ENCODE peak calls at places on chromosomes 12 and 14, in six cellular contexts. One of them, this sample, is unnamed. For H3K9me3 and H3K4me1, the result is how much of the 10 kb centered on the place peaks cover.

GRCh38 chr12:130713581-130713991 is 2.5 kb downstream of the RIMBP2 start:
- DNase-seq in right cardiac atrium: no peak
- DNase-seq in aorta: no peak
- DNase-seq in naive thymus-derived CD4-positive, alpha-beta T cell: no peak
- DNase-seq in fibroblast of lung: no peak
- DNase-seq in A549: no peak
- DNase-seq in this sample: peak

GRCh38 chr12:115660211-115660805 is 617.2 kb downstream of the MED13L start:
- DNase-seq in right cardiac atrium: peak
- DNase-seq in aorta: no peak
- DNase-seq in naive thymus-derived CD4-positive, alpha-beta T cell: no peak
- DNase-seq in fibroblast of lung: peak
- DNase-seq in A549: no peak
- DNase-seq in this sample: no peak

GRCh38 chr12:65602579-65603295 is 221.5 kb upstream of the HMGA2 start:
- DNase-seq in right cardiac atrium: peak
- DNase-seq in aorta: peak
- DNase-seq in naive thymus-derived CD4-positive, alpha-beta T cell: peak
- DNase-seq in fibroblast of lung: peak
- DNase-seq in A549: peak
- DNase-seq in this sample: peak

GRCh38 chr14:94654071-94654974 is 42.1 kb downstream of the SERPINA3 start:
- DNase-seq in right cardiac atrium: no peak
- DNase-seq in aorta: no peak
- DNase-seq in naive thymus-derived CD4-positive, alpha-beta T cell: no peak
- DNase-seq in fibroblast of lung: peak
- DNase-seq in A549: no peak
- DNase-seq in this sample: no peak

GRCh38 chr12:69779928-69780327 is 41.3 kb downstream of the RAB3IP start:
- DNase-seq in right cardiac atrium: peak
- DNase-seq in aorta: no peak
- DNase-seq in naive thymus-derived CD4-positive, alpha-beta T cell: no peak
- DNase-seq in fibroblast of lung: peak
- DNase-seq in A549: peak
- DNase-seq in this sample: no peak

GRCh38 chr12:25241171-25242020 is 9.3 kb downstream of the KRAS start:
- DNase-seq in right cardiac atrium: no peak
- DNase-seq in aorta: no peak
- DNase-seq in naive thymus-derived CD4-positive, alpha-beta T cell: no peak
- DNase-seq in fibroblast of lung: peak
- DNase-seq in A549: peak
- DNase-seq in this sample: no peak

GRCh38 chr14:101495827-101496778 is 65.2 kb upstream of the DIO3 start:
- DNase-seq in right cardiac atrium: peak
- DNase-seq in aorta: peak
- DNase-seq in naive thymus-derived CD4-positive, alpha-beta T cell: no peak
- DNase-seq in fibroblast of lung: no peak
- DNase-seq in A549: no peak
- DNase-seq in this sample: peak

GRCh38 chr14:85223667-85224066 is 306.3 kb upstream of the FLRT2 start:
- DNase-seq in right cardiac atrium: no peak
- DNase-seq in aorta: no peak
- DNase-seq in naive thymus-derived CD4-positive, alpha-beta T cell: no peak
- DNase-seq in fibroblast of lung: no peak
- DNase-seq in A549: no peak
- DNase-seq in this sample: no peak

GRCh38 chr14:48274826-48275225 is 599.4 kb upstream of the MDGA2 start:
- DNase-seq in right cardiac atrium: no peak
- DNase-seq in aorta: no peak
- DNase-seq in naive thymus-derived CD4-positive, alpha-beta T cell: no peak
- DNase-seq in fibroblast of lung: no peak
- DNase-seq in A549: no peak
- DNase-seq in this sample: no peak

GRCh38 chr14:69878251-69878650 is 965 bp upstream of the SMOC1 start:
- DNase-seq in right cardiac atrium: no peak
- DNase-seq in aorta: no peak
- DNase-seq in naive thymus-derived CD4-positive, alpha-beta T cell: no peak
- DNase-seq in fibroblast of lung: no peak
- DNase-seq in A549: no peak
- DNase-seq in this sample: no peak

GRCh38 chr14:30317729-30318128 is 241.2 kb upstream of the G2E3 start:
- DNase-seq in right cardiac atrium: no peak
- DNase-seq in aorta: no peak
- DNase-seq in naive thymus-derived CD4-positive, alpha-beta T cell: no peak
- DNase-seq in fibroblast of lung: no peak
- DNase-seq in A549: no peak
- DNase-seq in this sample: no peak

GRCh38 chr14:30312214-30312613 is 246.7 kb upstream of the G2E3 start:
- DNase-seq in right cardiac atrium: no peak
- DNase-seq in aorta: no peak
- DNase-seq in naive thymus-derived CD4-positive, alpha-beta T cell: no peak
- DNase-seq in fibroblast of lung: no peak
- DNase-seq in A549: no peak
- DNase-seq in this sample: no peak
- H3K9me3 ChIP-seq in right cardiac atrium: under half
- H3K9me3 ChIP-seq in aorta: under half
- H3K9me3 ChIP-seq in naive thymus-derived CD4-positive, alpha-beta T cell: under half
- H3K9me3 ChIP-seq in fibroblast of lung: under half
- H3K9me3 ChIP-seq in A549: under half
- H3K9me3 ChIP-seq in this sample: under half

DNA sequence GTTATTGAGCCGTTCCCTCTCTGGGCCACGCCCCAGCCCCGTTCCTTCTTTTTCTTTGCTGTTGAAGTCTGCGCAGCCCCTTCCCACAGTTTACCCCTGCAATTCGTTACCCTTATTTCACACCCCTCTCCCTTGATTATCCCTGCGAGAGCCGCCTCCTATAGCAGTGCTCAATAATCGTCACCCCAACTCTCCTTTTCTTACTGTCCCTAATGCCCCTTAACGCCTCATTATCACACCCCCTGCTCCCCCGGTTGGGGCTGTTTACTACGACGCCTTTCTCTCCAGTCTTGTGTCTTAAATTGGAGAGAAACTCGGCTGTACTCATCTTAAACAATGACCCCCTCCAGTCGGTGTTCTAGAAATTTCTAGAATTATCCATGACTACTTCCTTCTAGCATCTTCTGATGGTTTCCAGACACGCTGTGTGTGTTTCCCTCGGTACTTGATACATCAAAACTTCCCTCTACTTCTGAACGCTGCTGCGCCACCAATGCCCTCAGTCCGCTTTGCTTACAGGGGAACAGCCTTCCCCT is 713 bp upstream of the FBXL14 start:
- DNase-seq in right cardiac atrium: no peak
- DNase-seq in aorta: no peak
- DNase-seq in naive thymus-derived CD4-positive, alpha-beta T cell: no peak
- DNase-seq in fibroblast of lung: peak
- DNase-seq in A549: no peak
- DNase-seq in this sample: no peak
- H3K4me1 ChIP-seq in right cardiac atrium: under half
- H3K4me1 ChIP-seq in aorta: under half
- H3K4me1 ChIP-seq in naive thymus-derived CD4-positive, alpha-beta T cell: under half
- H3K4me1 ChIP-seq in fibroblast of lung: under half
- H3K4me1 ChIP-seq in A549: under half
- H3K4me1 ChIP-seq in this sample: half or more

GRCh38 chr12:132948146-132949066 is 7.7 kb downstream of the ZNF605 start:
- DNase-seq in right cardiac atrium: no peak
- DNase-seq in aorta: no peak
- DNase-seq in naive thymus-derived CD4-positive, alpha-beta T cell: no peak
- DNase-seq in fibroblast of lung: no peak
- DNase-seq in A549: no peak
- DNase-seq in this sample: peak

GRCh38 chr12:132950844-132951535 is 5.1 kb downstream of the ZNF605 start:
- DNase-seq in right cardiac atrium: no peak
- DNase-seq in aorta: no peak
- DNase-seq in naive thymus-derived CD4-positive, alpha-beta T cell: no peak
- DNase-seq in fibroblast of lung: no peak
- DNase-seq in A549: no peak
- DNase-seq in this sample: no peak

GRCh38 chr12:132952371-132953162 is 3.5 kb downstream of the ZNF605 start:
- DNase-seq in right cardiac atrium: no peak
- DNase-seq in aorta: no peak
- DNase-seq in naive thymus-derived CD4-positive, alpha-beta T cell: no peak
- DNase-seq in fibroblast of lung: no peak
- DNase-seq in A549: no peak
- DNase-seq in this sample: peak

GRCh38 chr12:132951649-132952048 is 4.5 kb downstream of the ZNF605 start:
- DNase-seq in right cardiac atrium: no peak
- DNase-seq in aorta: no peak
- DNase-seq in naive thymus-derived CD4-positive, alpha-beta T cell: no peak
- DNase-seq in fibroblast of lung: no peak
- DNase-seq in A549: no peak
- DNase-seq in this sample: no peak

GRCh38 chr12:132949936-132950837 is 5.9 kb downstream of the ZNF605 start:
- DNase-seq in right cardiac atrium: no peak
- DNase-seq in aorta: no peak
- DNase-seq in naive thymus-derived CD4-positive, alpha-beta T cell: no peak
- DNase-seq in fibroblast of lung: no peak
- DNase-seq in A549: no peak
- DNase-seq in this sample: peak
- H3K9me3 ChIP-seq in right cardiac atrium: under half
- H3K9me3 ChIP-seq in aorta: under half
- H3K9me3 ChIP-seq in naive thymus-derived CD4-positive, alpha-beta T cell: under half
- H3K9me3 ChIP-seq in fibroblast of lung: under half
- H3K9me3 ChIP-seq in A549: half or more
- H3K9me3 ChIP-seq in this sample: half or more

GRCh38 chr12:31216479-31216878 is 109.5 kb downstream of the SINHCAF start:
- DNase-seq in right cardiac atrium: no peak
- DNase-seq in aorta: no peak
- DNase-seq in naive thymus-derived CD4-positive, alpha-beta T cell: no peak
- DNase-seq in fibroblast of lung: no peak
- DNase-seq in A549: no peak
- DNase-seq in this sample: no peak
- H3K4me1 ChIP-seq in right cardiac atrium: under half
- H3K4me1 ChIP-seq in aorta: under half
- H3K4me1 ChIP-seq in naive thymus-derived CD4-positive, alpha-beta T cell: under half
- H3K4me1 ChIP-seq in fibroblast of lung: under half
- H3K4me1 ChIP-seq in A549: under half
- H3K4me1 ChIP-seq in this sample: under half

DNA sequence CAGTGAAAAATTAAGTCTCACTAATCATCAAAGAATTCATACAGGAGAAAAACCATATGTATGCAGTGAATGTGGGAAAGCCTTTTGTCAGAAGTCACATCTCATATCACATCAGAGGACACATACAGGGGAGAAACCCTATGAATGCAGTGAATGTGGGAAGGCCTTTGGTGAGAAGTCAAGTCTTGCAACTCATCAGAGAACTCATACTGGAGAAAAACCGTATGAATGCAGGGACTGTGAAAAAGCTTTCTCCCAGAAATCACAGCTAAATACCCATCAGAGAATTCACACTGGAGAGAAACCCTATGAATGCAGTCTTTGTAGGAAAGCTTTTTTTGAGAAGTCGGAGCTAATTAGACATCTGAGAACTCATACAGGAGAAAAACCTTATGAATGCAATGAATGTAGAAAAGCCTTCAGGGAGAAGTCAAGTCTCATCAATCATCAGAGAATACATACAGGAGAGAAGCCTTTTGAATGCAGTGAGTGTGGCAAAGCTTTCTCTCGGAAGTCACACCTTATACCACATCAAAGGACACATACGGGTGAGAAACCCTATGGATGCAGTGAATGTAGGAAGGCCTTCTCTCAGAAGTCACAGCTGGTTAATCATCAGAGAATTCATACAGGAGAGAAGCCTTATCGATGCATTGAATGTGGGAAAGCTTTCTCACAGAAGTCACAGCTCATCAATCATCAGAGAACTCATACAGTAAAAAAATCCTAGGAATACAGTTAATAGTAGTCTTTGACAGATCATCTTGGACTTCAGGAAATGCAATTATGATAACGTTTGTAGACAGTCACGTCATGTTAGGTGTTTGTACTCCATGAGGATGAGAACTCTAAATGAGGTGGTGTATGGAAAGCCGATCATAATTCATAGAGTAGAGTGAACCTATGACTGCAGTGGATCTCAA is 21.2 kb downstream of the ZNF84 start:
- DNase-seq in right cardiac atrium: no peak
- DNase-seq in aorta: no peak
- DNase-seq in naive thymus-derived CD4-positive, alpha-beta T cell: no peak
- DNase-seq in fibroblast of lung: peak
- DNase-seq in A549: peak
- DNase-seq in this sample: no peak
- H3K9me3 ChIP-seq in right cardiac atrium: under half
- H3K9me3 ChIP-seq in aorta: under half
- H3K9me3 ChIP-seq in naive thymus-derived CD4-positive, alpha-beta T cell: half or more
- H3K9me3 ChIP-seq in fibroblast of lung: under half
- H3K9me3 ChIP-seq in A549: half or more
- H3K9me3 ChIP-seq in this sample: half or more

This sample was measured in spleen.